ENCODE peak calls at places on chromosomes 1 and 21, in six cellular contexts. One of them, this sample, is unnamed.

GRCh38 chr1:97507863-97508262 is 413.0 kb downstream of the DPYD start:
- DNase-seq in GM06990: no peak
- DNase-seq in foreskin fibroblast: no peak
- DNase-seq in left ventricle myocardium inferior: no peak
- DNase-seq in AG04449: no peak
- DNase-seq in ascending aorta: no peak
- DNase-seq in this sample: no peak

GRCh38 chr1:66381626-66382275 is 152.2 kb upstream of the SGIP1 start:
- DNase-seq in GM06990: no peak
- DNase-seq in foreskin fibroblast: no peak
- DNase-seq in left ventricle myocardium inferior: no peak
- DNase-seq in AG04449: no peak
- DNase-seq in ascending aorta: no peak
- DNase-seq in this sample: no peak

GRCh38 chr1:168260393-168260792 is 20.3 kb upstream of the TBX19 start:
- DNase-seq in GM06990: no peak
- DNase-seq in foreskin fibroblast: no peak
- DNase-seq in left ventricle myocardium inferior: no peak
- DNase-seq in AG04449: no peak
- DNase-seq in ascending aorta: no peak
- DNase-seq in this sample: no peak

GRCh38 chr1:1331068-1331965 is at the start of gene TAS1R3:
- DNase-seq in GM06990: no peak
- DNase-seq in foreskin fibroblast: no peak
- DNase-seq in left ventricle myocardium inferior: no peak
- DNase-seq in AG04449: no peak
- DNase-seq in ascending aorta: no peak
- DNase-seq in this sample: no peak

GRCh38 chr1:205071028-205071409 is 13.2 kb downstream of the TMEM81 start:
- DNase-seq in GM06990: no peak
- DNase-seq in foreskin fibroblast: no peak
- DNase-seq in left ventricle myocardium inferior: no peak
- DNase-seq in AG04449: no peak
- DNase-seq in ascending aorta: no peak
- DNase-seq in this sample: no peak

GRCh38 chr1:98340511-98340910 is 321.0 kb upstream of the SNX7 start:
- DNase-seq in GM06990: no peak
- DNase-seq in foreskin fibroblast: no peak
- DNase-seq in left ventricle myocardium inferior: no peak
- DNase-seq in AG04449: no peak
- DNase-seq in ascending aorta: no peak
- DNase-seq in this sample: no peak

GRCh38 chr1:108560430-108561144 is 687 bp downstream of the EEIG2 start:
- DNase-seq in GM06990: peak
- DNase-seq in foreskin fibroblast: peak
- DNase-seq in left ventricle myocardium inferior: peak
- DNase-seq in AG04449: no peak
- DNase-seq in ascending aorta: peak
- DNase-seq in this sample: peak

GRCh38 chr1:53139911-53140310 is 2.5 kb downstream of the SLC1A7 start:
- DNase-seq in GM06990: no peak
- DNase-seq in foreskin fibroblast: no peak
- DNase-seq in left ventricle myocardium inferior: no peak
- DNase-seq in AG04449: no peak
- DNase-seq in ascending aorta: no peak
- DNase-seq in this sample: no peak

GRCh38 chr1:152110365-152110859 is 4.8 kb downstream of the TCHH start:
- DNase-seq in GM06990: no peak
- DNase-seq in foreskin fibroblast: peak
- DNase-seq in left ventricle myocardium inferior: peak
- DNase-seq in AG04449: no peak
- DNase-seq in ascending aorta: no peak
- DNase-seq in this sample: peak

GRCh38 chr1:170461762-170462384 is 70.1 kb upstream of the GORAB start:
- DNase-seq in GM06990: no peak
- DNase-seq in foreskin fibroblast: peak
- DNase-seq in left ventricle myocardium inferior: no peak
- DNase-seq in AG04449: peak
- DNase-seq in ascending aorta: peak
- DNase-seq in this sample: no peak

GRCh38 chr1:75273110-75273509 is 138.9 kb downstream of the LHX8 start:
- DNase-seq in GM06990: no peak
- DNase-seq in foreskin fibroblast: no peak
- DNase-seq in left ventricle myocardium inferior: no peak
- DNase-seq in AG04449: no peak
- DNase-seq in ascending aorta: no peak
- DNase-seq in this sample: no peak

GRCh38 chr1:11013160-11013531 is 692 bp downstream of the TARDBP start:
- DNase-seq in GM06990: no peak
- DNase-seq in foreskin fibroblast: no peak
- DNase-seq in left ventricle myocardium inferior: no peak
- DNase-seq in AG04449: no peak
- DNase-seq in ascending aorta: no peak
- DNase-seq in this sample: no peak

GRCh38 chr1:243837907-243838546 is 12.0 kb downstream of the AKT3 start:
- DNase-seq in GM06990: no peak
- DNase-seq in foreskin fibroblast: no peak
- DNase-seq in left ventricle myocardium inferior: no peak
- DNase-seq in AG04449: no peak
- DNase-seq in ascending aorta: no peak
- DNase-seq in this sample: no peak

GRCh38 chr1:151611288-151611790 is 511 bp upstream of the SNX27 start:
- DNase-seq in GM06990: no peak
- DNase-seq in foreskin fibroblast: peak
- DNase-seq in left ventricle myocardium inferior: no peak
- DNase-seq in AG04449: no peak
- DNase-seq in ascending aorta: peak
- DNase-seq in this sample: peak

GRCh38 chr1:31707711-31708110 is 3.9 kb upstream of the COL16A1 start:
- DNase-seq in GM06990: no peak
- DNase-seq in foreskin fibroblast: peak
- DNase-seq in left ventricle myocardium inferior: no peak
- DNase-seq in AG04449: no peak
- DNase-seq in ascending aorta: no peak
- DNase-seq in this sample: no peak

GRCh38 chr1:111535256-111536191 is 32.1 kb upstream of the ADORA3 start:
- DNase-seq in GM06990: no peak
- DNase-seq in foreskin fibroblast: no peak
- DNase-seq in left ventricle myocardium inferior: no peak
- DNase-seq in AG04449: no peak
- DNase-seq in ascending aorta: peak
- DNase-seq in this sample: no peak

GRCh38 chr1:31654171-31654776 is 9.6 kb upstream of the PEF1 start:
- DNase-seq in GM06990: no peak
- DNase-seq in foreskin fibroblast: no peak
- DNase-seq in left ventricle myocardium inferior: no peak
- DNase-seq in AG04449: no peak
- DNase-seq in ascending aorta: no peak
- DNase-seq in this sample: no peak

GRCh38 chr21:42595281-42596187 is 57.9 kb upstream of the PDE9A start:
- DNase-seq in GM06990: no peak
- DNase-seq in foreskin fibroblast: no peak
- DNase-seq in left ventricle myocardium inferior: no peak
- DNase-seq in AG04449: no peak
- DNase-seq in ascending aorta: no peak
- DNase-seq in this sample: no peak

GRCh38 chr1:243273945-243274344 is 18.1 kb downstream of the SDCCAG8 start:
- DNase-seq in GM06990: no peak
- DNase-seq in foreskin fibroblast: no peak
- DNase-seq in left ventricle myocardium inferior: no peak
- DNase-seq in AG04449: no peak
- DNase-seq in ascending aorta: no peak
- DNase-seq in this sample: no peak

GRCh38 chr1:89552481-89553194 is 28.0 kb downstream of the LRRC8B start:
- DNase-seq in GM06990: peak
- DNase-seq in foreskin fibroblast: no peak
- DNase-seq in left ventricle myocardium inferior: no peak
- DNase-seq in AG04449: no peak
- DNase-seq in ascending aorta: no peak
- DNase-seq in this sample: no peak

GRCh38 chr1:15186846-15187151 is 33.3 kb downstream of the TMEM51 start:
- DNase-seq in GM06990: no peak
- DNase-seq in foreskin fibroblast: no peak
- DNase-seq in left ventricle myocardium inferior: no peak
- DNase-seq in AG04449: no peak
- DNase-seq in ascending aorta: no peak
- DNase-seq in this sample: no peak

GRCh38 chr21:42304556-42305454 is 10.4 kb downstream of the TFF3 start:
- DNase-seq in GM06990: no peak
- DNase-seq in foreskin fibroblast: no peak
- DNase-seq in left ventricle myocardium inferior: no peak
- DNase-seq in AG04449: no peak
- DNase-seq in ascending aorta: no peak
- DNase-seq in this sample: no peak

DNA sequence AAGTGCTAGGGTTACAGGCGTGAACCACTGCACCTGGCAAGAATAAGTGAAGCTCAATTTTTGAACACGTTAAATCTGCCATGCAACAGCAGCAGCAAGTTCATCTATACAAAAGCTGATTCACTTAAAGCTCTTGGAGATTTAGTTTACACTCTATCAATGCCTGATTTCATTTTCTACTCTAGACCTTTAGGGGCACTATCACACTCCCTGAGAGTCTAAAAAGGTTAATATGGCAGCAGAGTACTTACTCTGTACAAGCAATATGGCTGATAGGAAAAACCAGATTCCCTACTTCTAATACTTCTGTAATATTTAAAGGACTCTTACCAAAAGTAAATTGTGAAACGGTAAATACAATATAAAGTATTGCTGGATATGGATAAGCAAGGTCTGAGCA is 4.8 kb downstream of the RBM34 start:
- DNase-seq in GM06990: no peak
- DNase-seq in foreskin fibroblast: no peak
- DNase-seq in left ventricle myocardium inferior: no peak
- DNase-seq in AG04449: no peak
- DNase-seq in ascending aorta: no peak
- DNase-seq in this sample: no peak
- TF ChIP-seq CTCF in GM06990: no peak
- TF ChIP-seq CTCF in foreskin fibroblast: no peak
- TF ChIP-seq CTCF in left ventricle myocardium inferior: no peak
- TF ChIP-seq CTCF in AG04449: no peak
- TF ChIP-seq CTCF in ascending aorta: no peak
- TF ChIP-seq CTCF in this sample: no peak

GRCh38 chr1:245859510-245860114 is 647.5 kb downstream of the SMYD3 start:
- DNase-seq in GM06990: no peak
- DNase-seq in foreskin fibroblast: no peak
- DNase-seq in left ventricle myocardium inferior: no peak
- DNase-seq in AG04449: no peak
- DNase-seq in ascending aorta: no peak
- DNase-seq in this sample: no peak
- H3K4me3 ChIP-seq in GM06990: no peak
- H3K4me3 ChIP-seq in foreskin fibroblast: no peak
- H3K4me3 ChIP-seq in left ventricle myocardium inferior: no peak
- H3K4me3 ChIP-seq in AG04449: no peak
- H3K4me3 ChIP-seq in ascending aorta: no peak
- H3K4me3 ChIP-seq in this sample: no peak

DNA sequence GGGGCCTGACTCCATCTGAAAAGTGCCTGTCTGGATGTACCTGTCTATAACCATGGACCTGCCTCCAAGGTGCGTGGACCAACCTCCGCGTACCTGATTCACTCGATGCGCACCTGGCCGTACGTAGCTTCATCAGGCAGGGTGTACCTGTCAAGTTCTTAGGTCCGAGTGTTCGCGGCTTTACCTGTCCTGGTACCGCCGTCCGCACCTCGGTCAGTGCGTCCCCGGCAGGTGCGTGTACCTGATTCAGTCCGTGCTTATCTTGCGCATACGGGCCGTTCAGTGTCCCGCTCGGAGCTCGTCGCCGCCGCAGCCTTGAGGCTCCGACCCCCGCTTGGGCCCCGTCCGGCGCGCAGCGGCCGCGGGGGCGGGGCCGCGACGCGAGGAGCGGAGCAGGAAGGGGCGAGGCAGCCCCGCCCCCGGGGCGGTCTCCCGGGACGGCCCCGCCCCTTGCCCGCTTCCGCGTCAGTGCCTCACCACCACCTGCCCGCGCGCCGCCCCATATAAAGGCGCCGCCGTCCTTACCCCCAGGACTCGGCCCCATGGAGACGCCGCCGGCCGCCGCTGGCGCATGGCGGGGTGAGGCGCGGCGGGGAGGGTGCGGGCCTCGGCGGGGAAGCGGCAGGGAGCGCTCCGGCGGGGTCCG is at the start of gene ZC3H12A:
- DNase-seq in GM06990: peak
- DNase-seq in foreskin fibroblast: peak
- DNase-seq in left ventricle myocardium inferior: peak
- DNase-seq in AG04449: no peak
- DNase-seq in ascending aorta: peak
- DNase-seq in this sample: peak
- TF ChIP-seq CTCF in GM06990: no peak
- TF ChIP-seq CTCF in foreskin fibroblast: no peak
- TF ChIP-seq CTCF in left ventricle myocardium inferior: no peak
- TF ChIP-seq CTCF in AG04449: no peak
- TF ChIP-seq CTCF in ascending aorta: no peak
- TF ChIP-seq CTCF in this sample: no peak

GRCh38 chr1:214228976-214229375 is 52.0 kb upstream of the SMYD2 start:
- DNase-seq in GM06990: no peak
- DNase-seq in foreskin fibroblast: no peak
- DNase-seq in left ventricle myocardium inferior: peak
- DNase-seq in AG04449: no peak
- DNase-seq in ascending aorta: no peak
- DNase-seq in this sample: no peak

GRCh38 chr1:214219916-214220315 is 61.0 kb upstream of the SMYD2 start:
- DNase-seq in GM06990: no peak
- DNase-seq in foreskin fibroblast: no peak
- DNase-seq in left ventricle myocardium inferior: no peak
- DNase-seq in AG04449: no peak
- DNase-seq in ascending aorta: no peak
- DNase-seq in this sample: no peak

GRCh38 chr1:214220891-214221290 is 60.1 kb upstream of the SMYD2 start:
- DNase-seq in GM06990: no peak
- DNase-seq in foreskin fibroblast: no peak
- DNase-seq in left ventricle myocardium inferior: no peak
- DNase-seq in AG04449: no peak
- DNase-seq in ascending aorta: no peak
- DNase-seq in this sample: no peak

GRCh38 chr1:214229736-214230135 is 51.2 kb upstream of the SMYD2 start:
- DNase-seq in GM06990: no peak
- DNase-seq in foreskin fibroblast: no peak
- DNase-seq in left ventricle myocardium inferior: no peak
- DNase-seq in AG04449: no peak
- DNase-seq in ascending aorta: no peak
- DNase-seq in this sample: no peak

DNA sequence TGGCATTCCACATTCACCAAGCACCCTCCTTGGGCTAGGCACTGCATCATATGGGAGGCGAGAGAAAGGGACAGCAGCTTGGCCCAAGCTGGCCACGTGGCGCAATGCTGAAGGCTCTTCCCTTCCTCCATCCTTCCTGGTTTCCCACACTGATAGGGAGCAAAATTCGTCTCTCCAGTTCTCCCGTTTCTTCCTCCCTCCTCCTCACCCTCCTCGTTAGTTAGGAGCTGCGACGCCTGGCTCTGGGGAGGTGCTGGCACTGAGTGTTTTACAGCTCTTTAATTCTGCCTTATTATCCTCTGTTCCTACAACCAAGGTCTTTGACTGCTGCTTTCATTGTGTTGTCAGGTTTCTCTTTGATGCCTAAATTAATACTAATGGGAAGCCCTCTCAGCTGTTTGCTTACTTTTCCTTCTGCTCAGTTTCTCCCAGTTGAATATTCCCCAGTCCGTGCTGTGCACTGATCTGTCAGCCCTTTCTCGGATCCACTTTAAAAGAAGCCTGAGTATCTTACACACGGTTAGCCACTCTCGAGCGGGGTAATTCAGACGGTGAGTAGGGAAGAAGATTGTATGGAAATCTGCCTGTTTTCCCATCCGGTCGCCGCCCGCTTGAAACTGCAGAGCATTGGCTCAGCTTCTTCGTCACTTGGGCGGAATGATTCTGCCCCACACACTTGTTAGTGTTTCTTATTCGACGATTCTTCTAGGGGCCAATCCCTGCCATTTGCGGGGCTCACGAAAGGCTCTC is 56.2 kb upstream of the SMYD2 start:
- DNase-seq in GM06990: no peak
- DNase-seq in foreskin fibroblast: peak
- DNase-seq in left ventricle myocardium inferior: no peak
- DNase-seq in AG04449: no peak
- DNase-seq in ascending aorta: no peak
- DNase-seq in this sample: no peak
- H3K4me3 ChIP-seq in GM06990: no peak
- H3K4me3 ChIP-seq in foreskin fibroblast: peak
- H3K4me3 ChIP-seq in left ventricle myocardium inferior: peak
- H3K4me3 ChIP-seq in AG04449: peak
- H3K4me3 ChIP-seq in ascending aorta: peak
- H3K4me3 ChIP-seq in this sample: peak

This sample was measured in lower lobe of right lung.